ENCODE peak calls at places on chromosome 18, in ten cellular contexts. B is HCT116; U is MM.1S; A is left ventricle myocardium inferior; Q is lung; G is esophagus squamous epithelium; J is CD4-positive, CD25-positive, alpha-beta regulatory T cell; M is right lobe of liver; L is heart left ventricle; X is aorta. E is an unnamed sample.

GRCh38 chr18:47204908-47205522 is 28.9 kb upstream of the IER3IP1 start:
- DNase-seq in L (no peak), G (no peak), U (peak; percentile 50), B (peak; percentile 29), J (peak; percentile 8), Q (peak; percentile 38), X (no peak), A (no peak), M (no peak), E (peak; percentile 23)

GRCh38 chr18:76394780-76395476 is 100.1 kb downstream of the ZNF516 start:
- DNase-seq in G (no peak), A (no peak), B (no peak), L (no peak), J (no peak), Q (no peak), U (no peak), M (no peak), X (no peak), E (no peak)

GRCh38 chr18:58176915-58177717 is 133.1 kb downstream of the NEDD4L start:
- DNase-seq in Q (no peak), U (no peak), J (no peak), L (no peak), G (no peak), X (no peak), M (no peak), A (no peak), B (no peak), E (no peak)

GRCh38 chr18:4908239-4908638 is 288.8 kb downstream of the AKAIN1 start:
- DNase-seq in B (no peak), U (no peak), L (no peak), X (no peak), J (no peak), G (no peak), Q (no peak), M (no peak), A (no peak), E (no peak)

GRCh38 chr18:56651771-56652092 is 573 bp downstream of the WDR7 start:
- DNase-seq in J (no peak), A (no peak), X (no peak), L (no peak), M (no peak), Q (no peak), G (no peak), B (no peak), U (no peak), E (no peak)

GRCh38 chr18:52069201-52069600 is 270.8 kb upstream of the DCC start:
- DNase-seq in B (no peak), U (no peak), Q (no peak), M (no peak), A (no peak), L (no peak), X (no peak), G (no peak), J (no peak), E (no peak)

GRCh38 chr18:8379187-8379941 is 229.9 kb upstream of the RAB12 start:
- DNase-seq in X (no peak), A (no peak), L (no peak), M (no peak), B (no peak), U (no peak), J (no peak), G (no peak), Q (no peak), E (no peak)

GRCh38 chr18:12838178-12838634 is 45.8 kb downstream of the PTPN2 start:
- DNase-seq in G (no peak), Q (peak; percentile 79), X (peak; percentile 55), A (no peak), M (peak; percentile 74), J (no peak), L (no peak), U (peak; percentile 28), B (no peak), E (peak; percentile 74)

GRCh38 chr18:58216071-58216471 is 172.0 kb downstream of the NEDD4L start:
- DNase-seq in A (no peak), Q (no peak), B (no peak), J (no peak), G (no peak), M (no peak), U (no peak), L (no peak), X (no peak), E (no peak)

GRCh38 chr18:67771271-67771670 is 254.8 kb upstream of the DSEL start:
- DNase-seq in M (no peak), G (no peak), X (no peak), J (no peak), A (no peak), L (no peak), B (no peak), Q (no peak), U (no peak), E (no peak)

GRCh38 chr18:58894937-58895336 is 30.3 kb downstream of the ZNF532 start:
- DNase-seq in A (no peak), Q (no peak), J (no peak), L (no peak), M (peak; percentile 60), B (no peak), G (no peak), X (peak; percentile 62), U (no peak), E (no peak)

DNA sequence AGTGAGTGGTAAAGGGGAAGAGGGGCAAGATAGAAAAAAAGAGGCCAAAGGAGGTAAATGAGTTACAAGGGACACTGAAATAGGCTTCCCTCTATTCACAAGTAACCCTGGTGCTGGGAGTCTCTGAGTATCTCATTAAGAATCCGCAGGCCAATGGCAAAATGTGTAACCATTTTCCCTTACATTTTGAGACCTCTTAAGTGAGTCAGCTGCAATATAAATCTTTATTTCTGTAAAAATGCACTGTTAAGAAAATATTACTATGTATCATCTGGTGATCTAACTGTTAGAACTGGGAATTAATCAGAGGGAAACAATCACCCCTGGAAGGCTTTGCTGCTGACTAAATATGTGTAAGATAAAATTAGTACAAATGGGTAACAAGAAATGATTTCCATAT is 483.0 kb upstream of the CHST9 start:
- DNase-seq in G (no peak), Q (no peak), B (no peak), M (no peak), U (no peak), J (no peak), X (no peak), L (no peak), A (no peak), E (no peak)
- H3K4me3 ChIP-seq in G (no peak overlapping the region), Q (no peak overlapping the region), B (no peak overlapping the region), M (no peak overlapping the region), U (no peak overlapping the region), J (no peak overlapping the region), X (no peak overlapping the region), L (no peak overlapping the region), A (no peak overlapping the region), E (no peak overlapping the region)

GRCh38 chr18:36889742-36890141 is 60.8 kb downstream of the KIAA1328 start:
- DNase-seq in Q (no peak), L (no peak), B (no peak), X (no peak), A (no peak), G (no peak), M (no peak), U (peak; percentile 10), J (no peak), E (no peak)

GRCh38 chr18:36887864-36888263 is 58.9 kb downstream of the KIAA1328 start:
- DNase-seq in G (no peak), J (no peak), A (no peak), L (no peak), B (no peak), U (no peak), M (no peak), X (no peak), Q (no peak), E (no peak)

GRCh38 chr18:36889316-36889715 is 60.4 kb downstream of the KIAA1328 start:
- DNase-seq in B (no peak), J (no peak), L (no peak), U (no peak), G (no peak), M (no peak), A (no peak), X (no peak), Q (no peak), E (no peak)

GRCh38 chr18:36888778-36889177 is 59.9 kb downstream of the KIAA1328 start:
- DNase-seq in J (no peak), G (no peak), U (no peak), B (no peak), A (no peak), X (no peak), Q (no peak), M (no peak), L (no peak), E (no peak)

DNA sequence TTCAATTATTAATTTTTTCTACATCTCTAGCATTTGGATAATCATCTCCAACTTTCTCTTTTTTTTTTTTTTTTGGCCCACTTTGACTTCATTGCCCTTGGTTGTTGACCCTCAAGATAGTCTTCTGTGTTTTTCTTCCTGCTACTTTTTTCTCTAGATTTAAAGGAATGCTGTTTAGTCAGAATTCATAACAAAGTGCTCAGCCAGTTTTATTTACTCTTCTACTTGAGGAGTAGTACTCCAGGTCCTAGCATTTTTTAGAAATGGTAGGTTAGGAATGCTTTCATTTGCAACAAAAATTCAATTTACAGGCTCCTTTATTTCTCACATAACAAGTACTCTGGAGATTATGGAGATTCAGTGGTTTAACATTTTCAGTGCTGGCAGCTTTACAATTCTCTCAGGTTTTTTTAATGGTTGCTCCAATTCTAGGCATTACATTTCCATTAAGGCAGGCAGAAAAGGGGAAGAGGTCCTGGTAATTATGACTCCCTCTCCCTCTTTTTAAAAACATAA is 58.2 kb downstream of the KIAA1328 start:
- DNase-seq in L (no peak), M (no peak), J (no peak), Q (no peak), B (no peak), G (no peak), X (no peak), U (no peak), A (no peak), E (no peak)
- H3K27ac ChIP-seq in L (no peak overlapping the region), M (no peak overlapping the region), J (no peak overlapping the region), Q (no peak overlapping the region), B (no peak overlapping the region), G (no peak overlapping the region), X (no peak overlapping the region), U (no peak overlapping the region), A (no peak overlapping the region), E (no peak overlapping the region)

GRCh38 chr18:79748321-79749157 is 49.2 kb upstream of the KCNG2 start:
- DNase-seq in M (no peak), B (no peak), Q (no peak), U (no peak), X (peak; percentile 30), A (no peak), L (no peak), G (no peak), J (no peak), E (no peak)
- H3K9me3 ChIP-seq in M (no peaks in the 10 kb centered on the region), B (no peaks in the 10 kb centered on the region), Q (peaks cover 16% of the 10 kb centered on the region), U (no peaks in the 10 kb centered on the region), X (no peaks in the 10 kb centered on the region), A (no peaks in the 10 kb centered on the region), L (no peaks in the 10 kb centered on the region), G (no peaks in the 10 kb centered on the region), J (no peaks in the 10 kb centered on the region), E (no peaks in the 10 kb centered on the region)

DNA sequence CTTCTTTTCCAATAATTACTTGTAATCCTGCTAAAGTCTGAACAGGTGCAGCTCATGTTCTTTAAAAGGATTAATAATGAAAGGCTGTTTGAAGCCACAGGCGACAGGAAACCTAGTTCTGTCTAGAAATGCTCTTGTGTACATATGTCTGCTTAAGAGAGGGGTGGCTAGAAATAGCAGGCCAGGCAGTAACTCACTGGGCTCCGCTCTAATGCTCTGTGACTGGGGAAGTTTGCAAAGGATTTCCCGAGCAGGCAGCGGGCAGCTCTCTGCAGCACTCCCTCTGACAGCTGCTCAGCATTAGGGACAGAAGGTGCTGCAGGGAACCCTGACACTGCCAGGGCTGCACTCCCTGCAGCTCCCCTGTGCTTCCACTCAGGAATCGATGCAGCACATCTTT is 33.2 kb upstream of the TTC39C start:
- DNase-seq in B (no peak), M (no peak), A (no peak), U (no peak), L (no peak), X (no peak), J (no peak), G (no peak), Q (no peak), E (no peak)
- H3K4me3 ChIP-seq in B (no peak overlapping the region), M (no peak overlapping the region), A (no peak overlapping the region), U (no peak overlapping the region), L (no peak overlapping the region), X (no peak overlapping the region), J (peak overlapping the region; percentile 61), G (no peak overlapping the region), Q (no peak overlapping the region), E (no peak overlapping the region)